ENCODE peak calls at places on chromosomes 11 and 22, in nine cellular contexts. F is pancreas; C is stimulated activated CD4-positive, alpha-beta T cell treated with anti-CD3 and anti-CD28 coated beads, Interleukin-4, amount 100 ng/mL, for 48 hours; Y is HT-29; N is GM20000; D is fibroblast of lung; Z is NCI-H345; M is RWPE2; R is CD4-positive, alpha-beta memory T cell. T is an unnamed sample.

GRCh38 chr22:36246718-36247117 is 6.2 kb upstream of the APOL1 start:
- DNase-seq in F (no peak), C (no peak), Y (no peak), N (no peak), D (no peak), Z (no peak), M (no peak), R (no peak), T (no peak)

GRCh38 chr11:8261921-8262551 is 1.6 kb downstream of the LMO1 start:
- DNase-seq in F (no peak), C (no peak), Y (no peak), N (no peak), D (no peak), Z (no peak), M (no peak), R (no peak), T (no peak)

GRCh38 chr11:56950510-56950909 is 38.2 kb upstream of the OR5AK2 start:
- DNase-seq in F (no peak), C (no peak), Y (no peak), N (no peak), D (no peak), Z (no peak), M (no peak), R (no peak), T (no peak)

GRCh38 chr11:1236316-1237127 is 13.7 kb downstream of the MUC5B start:
- DNase-seq in F (no peak), C (no peak), Y (no peak), N (no peak), D (no peak), Z (no peak), M (peak; percentile 57), R (peak; percentile 4), T (no peak)

GRCh38 chr11:83819936-83820549 is 533.9 kb upstream of the CCDC90B start:
- DNase-seq in F (peak; percentile 24), C (no peak), Y (peak; percentile 74), N (peak; percentile 20), D (peak; percentile 62), Z (peak; percentile 47), M (no peak), R (no peak), T (no peak)

GRCh38 chr22:31102441-31103081 is 4.8 kb downstream of the SELENOM start:
- DNase-seq in F (peak; percentile 63), C (no peak), Y (peak; percentile 9), N (no peak), D (peak; percentile 92), Z (no peak), M (peak; percentile 73), R (no peak), T (no peak)

GRCh38 chr11:75986966-75987365 is 172.0 kb downstream of the UVRAG start:
- DNase-seq in F (no peak), C (no peak), Y (no peak), N (no peak), D (no peak), Z (no peak), M (no peak), R (no peak), T (no peak)

GRCh38 chr11:79313513-79313912 is 127.3 kb downstream of the TENM4 start:
- DNase-seq in F (no peak), C (no peak), Y (no peak), N (no peak), D (no peak), Z (peak; percentile 26), M (no peak), R (no peak), T (no peak)

GRCh38 chr22:33380789-33381530 is 322.8 kb upstream of the SYN3 start:
- DNase-seq in F (no peak), C (no peak), Y (no peak), N (no peak), D (peak; percentile 96), Z (no peak), M (no peak), R (no peak), T (no peak)

GRCh38 chr11:9399466-9399865 is 15.0 kb downstream of the IPO7 start:
- DNase-seq in F (no peak), C (no peak), Y (no peak), N (no peak), D (peak; percentile 41), Z (no peak), M (no peak), R (no peak), T (no peak)

GRCh38 chr11:65442952-65443351 is 20.4 kb downstream of the NEAT1 start:
- DNase-seq in F (no peak), C (no peak), Y (peak; percentile 14), N (no peak), D (peak; percentile 36), Z (no peak), M (no peak), R (no peak), T (no peak)

GRCh38 chr22:19933328-19934241 is 8.0 kb upstream of the COMT start:
- DNase-seq in F (no peak), C (no peak), Y (no peak), N (no peak), D (no peak), Z (no peak), M (no peak), R (no peak), T (no peak)

GRCh38 chr22:43228330-43228729 is 41.4 kb upstream of the TTLL12 start:
- DNase-seq in F (no peak), C (no peak), Y (no peak), N (peak; percentile 44), D (no peak), Z (no peak), M (no peak), R (no peak), T (no peak)